ENCODE peak calls at places on chromosomes 12 and 14, in nine cellular contexts. B is stimulated activated CD4-positive, alpha-beta T cell treated with anti-CD3 and anti-CD28 coated beads, TNF-alpha, amount 100 ng/mL, for 1 hour; G is NCI-H1694 treated with DMSO at 0.1 percent for 48 hours; R is activated CD4-positive, alpha-beta T cell treated with anti-CD3 and anti-CD28 coated beads, Interleukin-2, amount 10 ng/mL, durations not matched to agents 7 days and 5 days; U is adipocyte; E is effector CD8-positive, alpha-beta T cell; D is HL-60; T is T-helper 9 cell; X is stimulated activated CD8-positive, alpha-beta memory T cell treated with anti-CD3 and anti-CD28 coated beads, Interleukin-15, amount 100 ng/mL, for 4 hours. O is an unnamed sample.

GRCh38 chr12:43882578-43883178 is 46.8 kb downstream of the TMEM117 start:
- DNase-seq in B (no peak), G (peak; percentile 72), R (peak; percentile 47), U (peak; percentile 87), E (no peak), D (peak; percentile 4), T (peak; percentile 5), X (peak; percentile 3), O (no peak)

GRCh38 chr12:59088673-59089072 is 168.4 kb upstream of the LRIG3 start:
- DNase-seq in B (no peak), G (no peak), R (no peak), U (no peak), E (no peak), D (no peak), T (no peak), X (no peak), O (no peak)

GRCh38 chr14:102086346-102086971 is 385 bp downstream of the HSP90AA1 start:
- DNase-seq in B (peak; percentile 24), G (no peak), R (peak; percentile 68), U (peak; percentile 87), E (peak; percentile 49), D (no peak), T (peak; percentile 64), X (peak; percentile 31), O (peak; percentile 64)

GRCh38 chr12:6370994-6371754 is 4.2 kb downstream of the SCNN1A start:
- DNase-seq in B (no peak), G (no peak), R (no peak), U (no peak), E (no peak), D (no peak), T (no peak), X (no peak), O (no peak)

GRCh38 chr12:46661161-46661845 is 164.5 kb downstream of the SLC38A4 start:
- DNase-seq in B (no peak), G (no peak), R (peak; percentile 47), U (peak; percentile 89), E (no peak), D (peak; percentile 35), T (no peak), X (no peak), O (no peak)

GRCh38 chr14:74762917-74763802 is at the start of gene YLPM1:
- DNase-seq in B (peak; percentile 86), G (peak; percentile 100), R (peak; percentile 93), U (peak; percentile 98), E (peak; percentile 84), D (peak; percentile 86), T (peak; percentile 81), X (peak; percentile 85), O (peak; percentile 86)

GRCh38 chr14:48747683-48748082 is 838.5 kb downstream of the RPS29 start:
- DNase-seq in B (no peak), G (no peak), R (no peak), U (no peak), E (no peak), D (no peak), T (no peak), X (no peak), O (no peak)

GRCh38 chr14:48052973-48053372 is 377.6 kb upstream of the MDGA2 start:
- DNase-seq in B (no peak), G (no peak), R (no peak), U (no peak), E (no peak), D (no peak), T (no peak), X (no peak), O (no peak)

GRCh38 chr12:6869049-6870021 is 2.0 kb downstream of the TPI1 start:
- DNase-seq in B (peak; percentile 71), G (peak; percentile 83), R (peak; percentile 89), U (peak; percentile 87), E (peak; percentile 74), D (peak; percentile 55), T (peak; percentile 84), X (peak; percentile 71), O (peak; percentile 60)

GRCh38 chr14:84927096-84927910 is 602.6 kb upstream of the FLRT2 start:
- DNase-seq in B (no peak), G (peak; percentile 89), R (no peak), U (peak; percentile 4), E (no peak), D (no peak), T (no peak), X (no peak), O (no peak)

GRCh38 chr12:69553626-69554248 is 31.5 kb upstream of the CCT2 start:
- DNase-seq in B (no peak), G (no peak), R (no peak), U (peak; percentile 58), E (no peak), D (no peak), T (no peak), X (no peak), O (no peak)

GRCh38 chr12:3313655-3314305 is 177.2 kb upstream of the PRMT8 start:
- DNase-seq in B (no peak), G (peak; percentile 52), R (peak; percentile 29), U (peak; percentile 16), E (no peak), D (no peak), T (no peak), X (no peak), O (no peak)

O was measured in T-helper 22 cell.